ENCODE peak calls at places on chromosomes 2 and 18, in five cellular contexts. J is OCI-LY7; V is right cardiac atrium; G is activated CD4-positive, alpha-beta T cell treated with anti-CD3 and anti-CD28 coated beads, Interleukin-2, amount 10 ng/mL, durations not matched to agents 7 days and 5 days; X is tibial artery. T is an unnamed sample.

GRCh38 chr2:135144343-135144742 is 92.3 kb downstream of the RAB3GAP1 start:
- DNase-seq in J (no peak), V (no peak), G (no peak), X (no peak), T (no peak)

GRCh38 chr2:236159778-236160170 is 8.4 kb downstream of the GBX2 start:
- DNase-seq in J (no peak), V (no peak), G (no peak), X (no peak), T (no peak)

GRCh38 chr2:191499874-191500565 is 177.9 kb upstream of the NABP1 start:
- DNase-seq in J (no peak), V (no peak), G (no peak), X (no peak), T (no peak)

GRCh38 chr2:222299926-222300724 is 1.3 kb upstream of the PAX3 start:
- DNase-seq in J (no peak), V (no peak), G (no peak), X (no peak), T (peak; percentile 75)

GRCh38 chr2:199677881-199678280 is 173.1 kb downstream of the FTCDNL1 start:
- DNase-seq in J (no peak), V (no peak), G (no peak), X (no peak), T (no peak)

GRCh38 chr2:230671117-230671516 is 41.5 kb upstream of the CAB39 start:
- DNase-seq in J (no peak), V (no peak), G (no peak), X (no peak), T (no peak)

GRCh38 chr2:8548871-8549221 is 133.0 kb upstream of the ID2 start:
- DNase-seq in J (no peak), V (no peak), G (no peak), X (no peak), T (no peak)

GRCh38 chr18:62281684-62282083 is 43.4 kb upstream of the TNFRSF11A start:
- DNase-seq in J (no peak), V (no peak), G (no peak), X (no peak), T (peak; percentile 7)

GRCh38 chr2:15979759-15980604 is 39.6 kb downstream of the MYCN start:
- DNase-seq in J (no peak), V (no peak), G (no peak), X (no peak), T (no peak)

GRCh38 chr2:73859721-73860586 is 31.2 kb downstream of the STAMBP start:
- DNase-seq in J (no peak), V (no peak), G (peak; percentile 8), X (no peak), T (peak; percentile 31)

GRCh38 chr18:50675043-50675442 is 115.2 kb downstream of the MAPK4 start:
- DNase-seq in J (no peak), V (no peak), G (no peak), X (no peak), T (no peak)

GRCh38 chr18:37640504-37640903 is 74.9 kb upstream of the CELF4 start:
- DNase-seq in J (no peak), V (no peak), G (no peak), X (no peak), T (no peak)

GRCh38 chr2:26849056-26850001 is 1.4 kb downstream of the DPYSL5 start:
- DNase-seq in J (no peak), V (no peak), G (no peak), X (no peak), T (peak; percentile 16)

GRCh38 chr18:76395609-76396008 is 99.4 kb downstream of the ZNF516 start:
- DNase-seq in J (no peak), V (no peak), G (no peak), X (no peak), T (no peak)

GRCh38 chr2:33395660-33396249 is 80.7 kb upstream of the RASGRP3 start:
- DNase-seq in J (peak; percentile 59), V (no peak), G (peak; percentile 60), X (peak; percentile 42), T (peak; percentile 67)

GRCh38 chr2:236378851-236379250 is 114.6 kb upstream of the ASB18 start:
- DNase-seq in J (no peak), V (no peak), G (no peak), X (no peak), T (no peak)